ENCODE peak calls at places on chromosomes 2 and 18, in seven cellular contexts. W is NB4, M is left lung, Z is mesothelial cell of epicardium, N is fibroblast of lung, I is brain microvascular endothelial cell, Q is coronary artery. D is an unnamed sample.
A peak's percentile ranks its signal among the peaks of the same experiment; 100 is the strongest.

GRCh38 chr18:62979172-62979571 is 263.8 kb downstream of the PHLPP1 start:
- DNase-seq in N (peak; percentile 87), I (peak; percentile 21), Q (no peak), W (peak; percentile 95), M (peak; percentile 58), Z (no peak), D (peak; percentile 64)

GRCh38 chr2:217835931-217836881 is 166.6 kb downstream of the TNS1 start:
- DNase-seq in I (peak; percentile 70), Z (no peak), W (no peak), N (peak; percentile 88), M (no peak), Q (peak; percentile 92), D (no peak)

GRCh38 chr2:65834657-65835056 is 402.3 kb upstream of the SPRED2 start:
- DNase-seq in Q (no peak), N (no peak), Z (no peak), I (no peak), M (no peak), W (no peak), D (no peak)

GRCh38 chr2:55418512-55419235 is 982 bp downstream of the CCDC88A start:
- DNase-seq in W (peak; percentile 69), Q (no peak), Z (no peak), N (peak; percentile 11), I (no peak), M (no peak), D (no peak)

GRCh38 chr2:191521608-191522208 is 156.2 kb upstream of the NABP1 start:
- DNase-seq in M (no peak), I (no peak), W (peak; percentile 42), N (peak; percentile 32), Z (no peak), Q (no peak), D (no peak)

GRCh38 chr2:102111823-102112222 is 30.7 kb upstream of the IL1R1 start:
- DNase-seq in M (no peak), W (no peak), I (no peak), N (peak; percentile 61), Q (no peak), Z (no peak), D (no peak)

GRCh38 chr2:55162284-55163006 is 69.6 kb downstream of the CLHC1 start:
- DNase-seq in W (no peak), M (no peak), I (no peak), N (no peak), Q (no peak), Z (no peak), D (no peak)

GRCh38 chr2:143355814-143356213 is 226.6 kb downstream of the ARHGAP15 start:
- DNase-seq in Q (no peak), W (peak; percentile 4), N (no peak), I (no peak), Z (no peak), M (no peak), D (no peak)

GRCh38 chr2:34317797-34318196 is 718.7 kb upstream of the FAM98A start:
- DNase-seq in N (no peak), Z (no peak), Q (no peak), I (no peak), M (peak; percentile 40), W (no peak), D (no peak)

GRCh38 chr2:111236027-111236426 is 115.3 kb downstream of the BCL2L11 start:
- DNase-seq in I (no peak), Q (no peak), W (no peak), N (no peak), Z (no peak), M (no peak), D (no peak)

GRCh38 chr2:122683018-122683417 is 927.6 kb downstream of the TSN start:
- DNase-seq in Z (no peak), M (no peak), Q (no peak), N (no peak), I (no peak), W (no peak), D (no peak)

GRCh38 chr18:60122339-60122738 is 222.5 kb downstream of the PMAIP1 start:
- DNase-seq in M (no peak), I (no peak), N (no peak), W (no peak), Z (no peak), Q (no peak), D (no peak)

GRCh38 chr2:182509-183122 is 81.2 kb downstream of the SH3YL1 start:
- DNase-seq in N (no peak), I (no peak), Q (no peak), M (no peak), Z (no peak), W (peak; percentile 18), D (no peak)

GRCh38 chr2:142989276-142990204 is 112.1 kb downstream of the KYNU start:
- DNase-seq in W (peak; percentile 67), N (peak; percentile 50), Q (no peak), M (no peak), Z (no peak), I (no peak), D (no peak)

GRCh38 chr18:32328974-32329373 is 139.1 kb downstream of the MEP1B start:
- DNase-seq in W (no peak), N (no peak), Q (no peak), I (no peak), M (no peak), Z (no peak), D (no peak)

GRCh38 chr2:229344151-229344551 is 73.1 kb upstream of the PID1 start:
- DNase-seq in N (peak; percentile 76), W (no peak), M (no peak), Z (no peak), Q (no peak), I (peak; percentile 13), D (no peak)

GRCh38 chr18:5975111-5975622 is 79.8 kb upstream of the TMEM200C start:
- DNase-seq in N (peak; percentile 92), W (peak; percentile 44), Z (no peak), M (no peak), I (peak; percentile 75), Q (no peak), D (no peak)

GRCh38 chr18:923144-923543 is 18.5 kb downstream of the ADCYAP1 start:
- DNase-seq in I (no peak), Z (no peak), W (no peak), N (no peak), M (no peak), Q (no peak), D (no peak)

GRCh38 chr2:54321062-54321461 is 65.0 kb upstream of the TSPYL6 start:
- DNase-seq in N (no peak), Z (no peak), I (no peak), W (peak; percentile 61), M (no peak), Q (no peak), D (no peak)

GRCh38 chr2:204748286-204748685 is 203.0 kb downstream of the PARD3B start:
- DNase-seq in Z (no peak), I (no peak), Q (no peak), N (no peak), M (no peak), W (no peak), D (no peak)

GRCh38 chr18:31819925-31820229 is 59.2 kb upstream of the SLC25A52 start:
- DNase-seq in W (no peak), Q (no peak), M (no peak), N (no peak), Z (no peak), I (no peak), D (no peak)

GRCh38 chr2:128091691-128092050 is 671 bp downstream of the UGGT1 start:
- DNase-seq in W (no peak), M (no peak), Q (no peak), N (no peak), Z (no peak), I (no peak), D (no peak)

GRCh38 chr2:120236791-120237190 is 13.6 kb upstream of the TMEM185B start:
- DNase-seq in Q (no peak), N (no peak), M (no peak), I (no peak), Z (no peak), W (no peak), D (no peak)
- TF ChIP-seq CTCF in Q (no peak), N (no peak), M (no peak), I (no peak), Z (no peak), W (no peak), D (no peak)

DNA sequence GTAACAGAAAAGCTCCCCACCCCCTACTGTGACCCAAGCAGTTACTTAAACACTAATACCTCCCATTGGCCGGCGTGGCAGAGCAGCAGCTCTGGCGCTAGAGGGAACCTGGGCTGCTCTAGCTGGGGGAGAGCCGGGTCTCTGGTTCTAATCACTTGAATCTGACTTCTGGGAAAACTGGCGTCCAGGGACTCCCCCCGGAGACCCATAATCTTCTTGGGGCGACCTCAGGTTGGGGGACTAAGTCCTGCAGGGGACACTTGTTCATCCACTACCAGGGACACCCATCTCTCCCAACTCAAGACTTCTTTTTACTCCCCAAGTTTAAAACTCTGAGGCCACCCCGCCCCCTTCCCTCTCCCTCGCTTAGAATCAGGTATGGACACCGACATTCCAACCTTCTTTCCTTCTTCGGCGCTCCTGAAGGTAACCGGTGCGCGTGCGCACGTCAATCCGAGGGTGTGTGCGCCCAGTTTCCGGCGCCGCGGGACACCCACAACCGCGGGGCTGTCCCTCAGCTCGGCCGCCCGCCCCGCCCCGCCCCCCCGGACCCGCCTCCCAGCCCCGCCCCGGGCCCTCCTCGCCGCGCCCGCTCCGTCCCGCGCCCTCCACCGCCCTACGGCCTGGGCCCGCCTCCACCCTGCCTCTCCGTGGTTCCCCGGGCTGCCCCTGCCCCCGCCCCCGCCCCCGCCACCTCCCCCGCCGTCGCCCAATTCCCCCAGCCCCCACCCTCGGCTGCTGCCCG is at the start of gene ERICH2:
- DNase-seq in N (peak; percentile 62), I (peak; percentile 34), W (peak; percentile 87), Z (peak; percentile 77), Q (peak; percentile 82), M (peak; percentile 86), D (peak; percentile 46)
- TF ChIP-seq CTCF in N (peak; percentile 39), I (peak; percentile 53), W (peak; percentile 13), Z (no peak), Q (no peak), M (no peak), D (no peak)

GRCh38 chr2:69946351-69947077 is 14.9 kb downstream of the ASPRV1 start:
- DNase-seq in W (peak; percentile 84), Z (no peak), N (peak; percentile 68), M (no peak), I (peak; percentile 46), Q (no peak), D (peak; percentile 70)
- TF ChIP-seq CTCF in W (no peak), Z (no peak), N (no peak), M (no peak), I (no peak), Q (no peak), D (no peak)

GRCh38 chr18:3667255-3668137 is 217.5 kb downstream of the TGIF1 start:
- DNase-seq in Z (no peak), Q (no peak), I (no peak), W (no peak), M (no peak), N (no peak), D (no peak)

GRCh38 chr18:3666526-3667254 is 216.7 kb downstream of the TGIF1 start:
- DNase-seq in I (no peak), M (no peak), Z (no peak), N (no peak), Q (no peak), W (no peak), D (no peak)

GRCh38 chr18:3665780-3666525 is 216.0 kb downstream of the TGIF1 start:
- DNase-seq in Z (peak; percentile 87), W (peak; percentile 78), M (peak; percentile 78), N (peak; percentile 81), Q (peak; percentile 87), I (peak; percentile 85), D (peak; percentile 56)

GRCh38 chr18:3671181-3671580 is 221.2 kb downstream of the TGIF1 start:
- DNase-seq in M (no peak), Q (no peak), W (no peak), N (no peak), Z (no peak), I (no peak), D (no peak)

GRCh38 chr18:3669376-3669775 is 219.4 kb downstream of the TGIF1 start:
- DNase-seq in M (no peak), N (no peak), W (no peak), Q (no peak), Z (no peak), I (no peak), D (no peak)
- TF ChIP-seq CTCF in M (no peak), N (no peak), W (no peak), Q (no peak), Z (no peak), I (no peak), D (no peak)